ENCODE peak calls at places on chromosome 16, in four cellular contexts. Z is heart right ventricle; L is CD4-positive, CD25-positive, alpha-beta regulatory T cell; R is GM23248. E is an unnamed sample.

GRCh38 chr16:86668136-86668535 is 89.8 kb downstream of the FOXL1 start:
- DNase-seq in Z (peak; percentile 59), L (no peak), R (peak; percentile 82), E (peak; percentile 87)

GRCh38 chr16:78785218-78785617 is 685.8 kb downstream of the WWOX start:
- DNase-seq in R (no peak), Z (no peak), L (no peak), E (no peak)

GRCh38 chr16:1908081-1908633 is 10.1 kb downstream of the HS3ST6 start:
- DNase-seq in R (no peak), L (no peak), Z (no peak), E (no peak)

GRCh38 chr16:2483160-2483559 is 8.2 kb downstream of the TBC1D24 start:
- DNase-seq in Z (no peak), R (peak; percentile 80), L (no peak), E (no peak)

GRCh38 chr16:58042886-58043515 is 17.4 kb downstream of the MMP15 start:
- DNase-seq in R (no peak), L (no peak), Z (no peak), E (no peak)

GRCh38 chr16:69187891-69188451 is 1.0 kb downstream of the SNTB2 start:
- DNase-seq in Z (peak; percentile 26), R (peak; percentile 64), L (peak; percentile 59), E (peak; percentile 46)

GRCh38 chr16:67528222-67528869 is at the start of gene RIPOR1:
- DNase-seq in L (no peak), Z (peak; percentile 74), R (peak; percentile 72), E (no peak)

GRCh38 chr16:17370233-17371013 is 100.3 kb downstream of the XYLT1 start:
- DNase-seq in L (no peak), R (peak; percentile 62), Z (no peak), E (peak; percentile 27)

GRCh38 chr16:50102046-50102756 is 36.4 kb downstream of the HEATR3 start:
- DNase-seq in Z (no peak), R (peak; percentile 88), L (no peak), E (peak; percentile 69)

GRCh38 chr16:12059216-12059769 is 82.8 kb downstream of the SNX29 start:
- DNase-seq in L (no peak), R (no peak), Z (peak; percentile 33), E (no peak)

GRCh38 chr16:88380099-88380498 is 2.7 kb upstream of the ZNF469 start:
- DNase-seq in L (no peak), R (no peak), Z (no peak), E (no peak)

GRCh38 chr16:13988038-13988437 is 68.1 kb downstream of the ERCC4 start:
- DNase-seq in L (no peak), Z (no peak), R (no peak), E (no peak)

GRCh38 chr16:2398520-2398919 is 30.7 kb upstream of the CCNF start:
- DNase-seq in Z (no peak), R (no peak), L (no peak), E (no peak)

GRCh38 chr16:86977076-86977676 is 340.0 kb downstream of the C16orf95 start:
- DNase-seq in Z (no peak), L (no peak), R (no peak), E (no peak)

DNA sequence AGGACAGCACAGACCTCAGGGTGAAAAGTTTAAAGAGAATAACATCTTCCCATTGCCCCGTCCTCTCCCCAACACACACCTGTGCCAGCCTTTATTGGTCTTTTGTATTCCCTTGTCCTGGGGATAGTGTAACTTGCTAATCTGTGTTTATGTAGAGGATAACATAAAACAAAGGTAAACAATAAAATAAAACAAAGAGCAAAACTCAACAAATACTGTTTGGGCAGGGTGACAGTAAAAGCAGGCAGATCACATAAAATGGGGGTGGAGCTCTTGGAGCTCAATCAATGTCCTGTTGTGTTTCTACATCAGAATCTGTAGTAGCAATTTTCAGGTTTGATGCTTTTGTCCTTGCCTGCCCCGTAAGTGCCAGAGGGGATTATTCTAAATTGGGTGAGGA is 1939.7 kb downstream of the TP53TG3F start:
- DNase-seq in Z (no peak), L (no peak), R (no peak), E (no peak)
- H3K9me3 ChIP-seq in Z (no peaks in the 10 kb centered on the region), L (peaks cover 23% of the 10 kb centered on the region), R (no peaks in the 10 kb centered on the region), E (no peaks in the 10 kb centered on the region)

GRCh38 chr16:10972108-10972955 is 28.0 kb downstream of the CLEC16A start:
- DNase-seq in R (no peak), L (no peak), Z (no peak), E (no peak)

GRCh38 chr16:10969615-10970014 is 25.3 kb downstream of the CLEC16A start:
- DNase-seq in Z (no peak), L (no peak), R (no peak), E (no peak)

GRCh38 chr16:10970065-10970464 is 25.7 kb downstream of the CLEC16A start:
- DNase-seq in R (peak; percentile 41), Z (no peak), L (no peak), E (no peak)

GRCh38 chr16:10972956-10973464 is 28.6 kb downstream of the CLEC16A start:
- DNase-seq in R (no peak), Z (no peak), L (no peak), E (no peak)

GRCh38 chr16:10971560-10971961 is 27.2 kb downstream of the CLEC16A start:
- DNase-seq in Z (peak; percentile 70), R (peak; percentile 88), L (peak; percentile 47), E (peak; percentile 78)
- H3K27ac ChIP-seq in Z (no peak overlapping the region), R (no peak overlapping the region), L (no peak overlapping the region), E (peak overlapping the region; percentile 11)

GRCh38 chr16:720507-720989 is 398 bp upstream of the ANTKMT start:
- DNase-seq in L (no peak), Z (peak; percentile 66), R (peak; percentile 74), E (peak; percentile 73)
- H3K4me1 ChIP-seq in L (peaks cover 44% of the 10 kb centered on the region), Z (peaks cover 49% of the 10 kb centered on the region), R (peaks cover 4% of the 10 kb centered on the region), E (peaks cover 11% of the 10 kb centered on the region)

GRCh38 chr16:35187665-35188225 is 1728.3 kb downstream of the TP53TG3F start:
- DNase-seq in R (no peak), L (no peak), Z (no peak), E (no peak)

GRCh38 chr16:35186045-35186759 is 1726.8 kb downstream of the TP53TG3F start:
- DNase-seq in Z (no peak), L (no peak), R (no peak), E (no peak)

GRCh38 chr16:35184356-35184870 is 1725.0 kb downstream of the TP53TG3F start:
- DNase-seq in L (no peak), R (no peak), Z (no peak), E (no peak)

GRCh38 chr16:35182943-35183550 is 1723.6 kb downstream of the TP53TG3F start:
- DNase-seq in L (no peak), Z (no peak), R (no peak), E (no peak)

DNA sequence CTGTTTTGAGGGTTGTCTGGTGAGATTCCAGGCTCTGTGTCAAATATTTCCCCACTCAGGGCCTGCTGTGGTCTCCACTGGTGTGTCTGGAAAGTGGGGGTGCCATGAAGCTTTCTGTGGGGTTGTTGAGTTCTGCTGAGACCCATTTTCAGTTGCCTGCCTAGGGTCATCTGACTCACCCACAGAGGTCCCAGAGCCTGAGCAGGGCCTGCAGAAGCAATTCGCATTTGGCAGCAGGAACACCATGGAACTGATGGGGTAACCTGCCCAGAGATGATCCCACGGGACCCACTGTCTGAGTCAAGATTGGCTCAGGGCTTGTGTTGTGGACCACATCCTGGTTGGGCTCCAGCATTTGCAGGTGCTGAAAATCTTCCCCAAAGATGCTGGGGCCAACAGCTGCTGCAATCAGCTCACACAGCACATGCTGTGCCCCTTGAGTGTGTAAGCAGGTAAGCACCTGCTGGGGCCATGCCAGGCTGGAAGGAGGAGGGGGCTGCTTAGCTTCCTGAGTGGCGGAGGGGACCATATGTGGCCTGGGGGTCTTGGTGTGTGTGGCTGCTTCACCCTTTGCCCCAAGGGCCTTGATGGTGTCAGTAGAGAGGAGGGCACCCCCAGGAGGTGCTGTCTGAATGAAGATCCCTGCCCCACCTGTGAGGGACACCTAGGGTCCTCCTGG is 1726.1 kb downstream of the TP53TG3F start:
- DNase-seq in R (no peak), Z (no peak), L (no peak), E (no peak)
- H3K9me3 ChIP-seq in R (no peaks in the 10 kb centered on the region), Z (no peaks in the 10 kb centered on the region), L (peaks cover 38% of the 10 kb centered on the region), E (no peaks in the 10 kb centered on the region)

DNA sequence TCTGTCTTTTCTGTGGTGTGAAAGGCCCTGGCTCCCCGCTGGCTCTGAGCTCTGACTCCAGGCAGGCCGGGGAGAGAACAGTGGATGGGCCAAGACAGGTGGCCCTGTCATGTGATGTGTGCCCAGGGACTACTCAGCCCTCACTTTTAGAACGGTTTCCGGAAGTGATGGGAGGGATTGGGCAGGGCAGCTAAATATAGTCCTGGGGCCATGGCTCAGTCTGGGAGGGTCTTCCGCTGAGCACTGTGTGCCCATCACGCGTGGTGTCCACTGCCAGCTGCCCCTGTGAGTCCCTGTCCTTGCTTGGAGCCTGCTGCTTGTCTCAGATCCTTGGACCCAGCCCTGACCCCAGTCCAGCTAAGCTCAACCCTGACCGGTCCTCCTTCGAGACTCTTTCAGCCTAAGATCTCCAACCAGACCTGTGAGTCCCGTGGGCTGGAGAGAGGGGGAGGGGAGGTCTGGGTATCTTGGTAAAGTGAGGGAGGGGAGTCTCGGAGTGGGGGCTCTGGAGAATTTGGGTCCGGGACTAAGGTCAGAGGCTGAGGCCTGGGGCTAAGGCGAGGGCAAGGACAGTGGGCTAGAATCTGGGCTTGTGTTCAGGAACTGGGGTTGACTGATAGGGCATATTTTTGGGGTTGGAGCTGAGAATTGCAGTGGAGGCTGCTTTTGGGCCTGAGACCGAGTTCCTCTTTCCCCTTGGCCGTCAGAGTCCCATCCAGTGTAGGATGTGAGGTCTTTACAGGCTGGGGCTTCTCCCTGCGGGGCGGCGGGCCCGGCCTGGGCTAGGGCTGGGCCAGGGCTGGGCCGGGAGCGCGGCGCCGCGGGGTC is at the start of gene TRIM72:
- DNase-seq in R (no peak), L (no peak), Z (no peak), E (no peak)
- H3K27ac ChIP-seq in R (no peak within 1 kb of the TSS), L (no peak within 1 kb of the TSS), Z (no peak within 1 kb of the TSS), E (no peak within 1 kb of the TSS)

DNA sequence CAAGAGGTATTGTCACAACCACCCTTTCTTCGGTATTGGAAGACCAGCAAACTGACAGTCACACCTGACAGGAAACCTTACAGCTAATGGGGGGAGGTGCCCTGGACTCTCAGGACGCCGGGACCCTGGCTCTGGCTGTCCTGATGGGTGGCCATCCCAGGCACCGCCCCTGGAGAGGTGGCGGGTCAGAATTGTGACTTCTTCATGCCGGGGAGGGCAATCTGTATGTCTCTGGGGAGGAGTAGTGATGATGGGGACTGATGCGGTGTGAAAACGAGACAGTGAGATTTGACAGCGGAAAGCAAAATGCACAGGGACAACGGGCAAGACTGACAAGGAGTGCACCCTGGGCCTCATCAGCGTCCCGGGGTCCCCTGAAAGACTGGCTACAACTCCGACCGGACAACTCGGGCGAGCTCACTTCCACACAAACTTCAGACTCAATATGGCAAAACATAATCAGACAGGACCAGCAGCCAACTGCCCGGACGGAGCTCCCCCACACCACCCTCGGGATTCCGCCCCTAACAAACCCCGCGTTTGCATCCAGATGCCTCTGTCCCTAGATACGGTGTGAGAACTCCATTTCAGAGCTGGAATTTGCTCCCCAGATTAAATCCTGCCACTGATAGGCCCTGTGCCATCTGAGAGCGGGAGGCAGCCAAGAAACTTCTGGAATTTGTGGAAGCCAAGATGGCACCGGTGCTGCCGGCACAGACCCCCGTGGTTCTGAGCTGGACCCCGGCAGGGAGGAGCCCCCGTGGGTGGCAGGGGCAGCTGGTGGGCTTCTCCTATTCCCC is 83.6 kb upstream of the CREBBP start:
- DNase-seq in R (no peak), L (no peak), Z (no peak), E (no peak)
- H3K4me1 ChIP-seq in R (peaks cover 8% of the 10 kb centered on the region), L (peaks cover 13% of the 10 kb centered on the region), Z (peaks cover 46% of the 10 kb centered on the region), E (peaks cover 5% of the 10 kb centered on the region)

GRCh38 chr16:54633943-54634362 is 296.7 kb upstream of the IRX5 start:
- DNase-seq in L (no peak), R (peak; percentile 57), Z (peak; percentile 27), E (no peak)
- H3K9me3 ChIP-seq in L (no peaks in the 10 kb centered on the region), R (no peaks in the 10 kb centered on the region), Z (no peaks in the 10 kb centered on the region), E (no peaks in the 10 kb centered on the region)

E was measured in fibroblast of lung.